ENCODE peak calls at places on chromosomes 3 and 15, in five cellular contexts. J, P, Z, B and X are unnamed samples.

GRCh38 chr3:162142511-162142910 is 645.9 kb downstream of the OTOL1 start:
- DNase-seq in B (no peak), J (no peak), Z (no peak), P (peak; percentile 66), X (no peak)

GRCh38 chr15:78201281-78202190 is 32.8 kb downstream of the ACSBG1 start:
- DNase-seq in Z (no peak), P (no peak), J (peak; percentile 55), B (no peak), X (peak; percentile 45)

GRCh38 chr3:36615861-36616260 is 148.5 kb downstream of the DCLK3 start:
- DNase-seq in P (no peak), J (no peak), Z (no peak), B (no peak), X (no peak)

GRCh38 chr15:58362262-58362922 is 69.4 kb upstream of the LIPC start:
- DNase-seq in P (peak; percentile 45), J (no peak), Z (no peak), B (no peak), X (no peak)

GRCh38 chr15:89569090-89569745 is 6.1 kb upstream of the TICRR start:
- DNase-seq in Z (no peak), B (no peak), J (no peak), P (no peak), X (no peak)

GRCh38 chr3:177514341-177515193 is 317.3 kb upstream of the TBL1XR1 start:
- DNase-seq in J (no peak), Z (no peak), B (no peak), P (peak; percentile 40), X (no peak)

GRCh38 chr3:88150371-88150770 is 612 bp downstream of the C3orf38 start:
- DNase-seq in J (no peak), Z (no peak), B (no peak), P (no peak), X (no peak)

GRCh38 chr3:188001052-188001567 is 152.8 kb upstream of the LPP start:
- DNase-seq in B (no peak), P (no peak), Z (no peak), J (no peak), X (no peak)

GRCh38 chr15:58063612-58064011 is 1.9 kb downstream of the ALDH1A2 start:
- DNase-seq in P (no peak), J (no peak), B (no peak), Z (no peak), X (no peak)

GRCh38 chr15:60718661-60719069 is 239.7 kb upstream of the ICE2 start:
- DNase-seq in Z (no peak), J (no peak), P (no peak), B (no peak), X (no peak)

GRCh38 chr15:91104111-91104510 is 4.1 kb downstream of the SV2B start:
- DNase-seq in Z (no peak), J (no peak), P (no peak), B (no peak), X (no peak)

GRCh38 chr3:14222900-14223594 is 44.4 kb downstream of the LSM3 start:
- DNase-seq in J (no peak), B (no peak), Z (no peak), P (peak; percentile 58), X (no peak)

GRCh38 chr3:172171396-172172075 is 132.2 kb downstream of the FNDC3B start:
- DNase-seq in P (peak; percentile 60), J (no peak), Z (no peak), B (no peak), X (no peak)

GRCh38 chr3:135034291-135034768 is 239.3 kb downstream of the EPHB1 start:
- DNase-seq in P (no peak), B (no peak), Z (no peak), J (no peak), X (no peak)

GRCh38 chr3:197376020-197376419 is 77.6 kb upstream of the DLG1 start:
- DNase-seq in Z (no peak), J (no peak), B (no peak), P (no peak), X (no peak)

GRCh38 chr3:40923130-40923529 is 276.2 kb upstream of the CTNNB1 start:
- DNase-seq in P (no peak), J (no peak), B (no peak), Z (no peak), X (no peak)

GRCh38 chr3:142027713-142028112 is 121.6 kb downstream of the TFDP2 start:
- DNase-seq in P (peak; percentile 44), J (no peak), B (no peak), Z (no peak), X (no peak)

GRCh38 chr3:172709776-172710708 is 825 bp downstream of the NCEH1 start:
- DNase-seq in Z (no peak), J (no peak), P (peak; percentile 56), B (no peak), X (peak; percentile 81)